ENCODE peak calls at places on chromosomes 4 and X, in five cellular contexts. N is HepG2, D is H1, B is HEK293T, L is GM12878. F is an unnamed sample.

GRCh38 chr4:72564184-72564583 is 4.8 kb downstream of the ADAMTS3 start:
- DNase-seq in L (no peak), N (no peak), D (no peak), B (no peak), F (no peak)

GRCh38 chr4:176548571-176548970 is 228.8 kb downstream of the SPCS3 start:
- DNase-seq in L (no peak), D (no peak), B (no peak), N (no peak), F (no peak)

GRCh38 chr4:71648448-71648847 is 135.4 kb downstream of the GC start:
- DNase-seq in D (no peak), N (no peak), L (no peak), B (no peak), F (no peak)

GRCh38 chr4:141046255-141046654 is 87.0 kb downstream of the RNF150 start:
- DNase-seq in N (peak), L (no peak), D (no peak), B (no peak), F (no peak)

GRCh38 chr4:74539043-74539790 is 94.3 kb downstream of the AREG start:
- DNase-seq in L (no peak), B (no peak), D (no peak), N (peak), F (no peak)

GRCh38 chrX:74343327-74343969 is 39.5 kb downstream of the ZCCHC13 start:
- DNase-seq in B (no peak), N (no peak), L (no peak), D (no peak), F (no peak)

GRCh38 chr4:126168484-126168883 is 853.7 kb downstream of the FAT4 start:
- DNase-seq in N (no peak), D (no peak), L (no peak), B (no peak), F (no peak)

GRCh38 chr4:152535236-152535902 is 523 bp downstream of the FBXW7 start:
- DNase-seq in N (no peak), D (peak), L (no peak), B (peak), F (no peak)

GRCh38 chr4:129218897-129219296 is 122.9 kb downstream of the C4orf33 start:
- DNase-seq in D (no peak), B (no peak), L (no peak), N (no peak), F (no peak)

GRCh38 chrX:3271485-3272186 is 74.8 kb downstream of the MXRA5 start:
- DNase-seq in L (no peak), B (no peak), N (no peak), D (no peak), F (no peak)

GRCh38 chr4:128675083-128675482 is 134.4 kb upstream of the JADE1 start:
- DNase-seq in N (no peak), D (no peak), B (no peak), L (peak), F (no peak)

GRCh38 chr4:87038837-87039715 is 104.3 kb downstream of the AFF1 start:
- DNase-seq in N (no peak), L (no peak), B (peak), D (peak), F (no peak)

GRCh38 chrX:153864561-153865320 is 21.2 kb downstream of the L1CAM start:
- DNase-seq in B (no peak), D (no peak), L (no peak), N (no peak), F (no peak)

GRCh38 chr4:109052699-109053656 is 249.5 kb downstream of the COL25A1 start:
- DNase-seq in D (no peak), N (no peak), L (no peak), B (no peak), F (no peak)

GRCh38 chr4:16686195-16686594 is 212.2 kb downstream of the LDB2 start:
- DNase-seq in B (no peak), N (no peak), D (no peak), L (no peak), F (no peak)

GRCh38 chr4:1406416-1406945 is at the start of gene NKX1-1:
- DNase-seq in L (no peak), D (no peak), N (no peak), B (no peak), F (no peak)

GRCh38 chrX:97616883-97617510 is 733.3 kb downstream of the RPA4 start:
- DNase-seq in B (no peak), D (no peak), N (peak), L (peak), F (no peak)

GRCh38 chr4:138981930-138982390 is 33.6 kb upstream of the NOCT start:
- DNase-seq in N (peak), B (no peak), L (no peak), D (peak), F (no peak)

GRCh38 chr4:173522160-173522873 is 7.7 kb downstream of the HAND2 start:
- DNase-seq in L (no peak), N (no peak), D (peak), B (peak), F (no peak)

GRCh38 chr4:150332086-150332485 is 249.9 kb upstream of the MAB21L2 start:
- DNase-seq in B (no peak), D (no peak), N (no peak), L (no peak), F (no peak)

GRCh38 chrX:72572248-72573157 is at the start of gene HDAC8:
- DNase-seq in B (peak), D (peak), N (peak), L (peak), F (peak)

GRCh38 chr4:68885545-68885944 is 66.1 kb downstream of the UGT2A3 start:
- DNase-seq in D (no peak), L (no peak), B (no peak), N (no peak), F (no peak)

GRCh38 chr4:136383126-136383525 is 1149.2 kb downstream of the PCDH18 start:
- DNase-seq in N (no peak), L (no peak), B (no peak), D (no peak), F (no peak)

GRCh38 chrX:20412871-20413486 is 146.3 kb upstream of the RPS6KA3 start:
- DNase-seq in N (no peak), L (no peak), D (no peak), B (no peak), F (no peak)

GRCh38 chr4:85995361-85995760 is 364.5 kb downstream of the MAPK10 start:
- DNase-seq in L (no peak), B (no peak), D (no peak), N (no peak), F (no peak)

GRCh38 chr4:40214661-40215418 is 18.0 kb downstream of the RHOH start:
- DNase-seq in D (no peak), N (no peak), L (no peak), B (no peak), F (no peak)

GRCh38 chrX:118207831-118208453 is 91.3 kb upstream of the KLHL13 start:
- DNase-seq in B (no peak), L (no peak), D (no peak), N (no peak), F (no peak)

GRCh38 chrX:139560221-139560620 is 29.7 kb downstream of the F9 start:
- DNase-seq in L (no peak), D (no peak), B (no peak), N (no peak), F (no peak)

GRCh38 chr4:26719954-26720552 is 136.2 kb downstream of the TBC1D19 start:
- DNase-seq in L (no peak), N (no peak), B (no peak), D (no peak), F (no peak)

GRCh38 chrX:46262299-46262698 is 282.9 kb downstream of the ZNF674 start:
- DNase-seq in D (no peak), N (no peak), B (no peak), L (no peak), F (no peak)

GRCh38 chr4:6335040-6335590 is 65.5 kb downstream of the WFS1 start:
- DNase-seq in D (no peak), B (no peak), N (no peak), L (no peak), F (no peak)

GRCh38 chr4:127959794-127960193 is 5.2 kb downstream of the MFSD8 start:
- DNase-seq in B (no peak), D (no peak), L (no peak), N (no peak), F (no peak)

GRCh38 chrX:31590581-31591113 is 518.8 kb upstream of the FTHL17 start:
- DNase-seq in N (peak), B (no peak), D (no peak), L (no peak), F (no peak)

GRCh38 chrX:39816871-39817731 is 280.7 kb downstream of the BCOR start:
- DNase-seq in B (no peak), L (no peak), D (peak), N (no peak), F (peak)

GRCh38 chr4:132195181-132195580 is 953.9 kb upstream of the PCDH10 start:
- DNase-seq in B (no peak), D (no peak), N (no peak), L (no peak), F (no peak)

GRCh38 chrX:19332983-19333382 is 10.7 kb upstream of the PDHA1 start:
- DNase-seq in D (peak), L (no peak), B (no peak), N (no peak), F (peak)

GRCh38 chr4:40388248-40388647 is 53.1 kb downstream of the CHRNA9 start:
- DNase-seq in D (no peak), L (no peak), N (no peak), B (no peak), F (no peak)

GRCh38 chr4:26088433-26088928 is 174.5 kb downstream of the SMIM20 start:
- DNase-seq in D (no peak), L (peak), B (no peak), N (no peak), F (no peak)

DNA sequence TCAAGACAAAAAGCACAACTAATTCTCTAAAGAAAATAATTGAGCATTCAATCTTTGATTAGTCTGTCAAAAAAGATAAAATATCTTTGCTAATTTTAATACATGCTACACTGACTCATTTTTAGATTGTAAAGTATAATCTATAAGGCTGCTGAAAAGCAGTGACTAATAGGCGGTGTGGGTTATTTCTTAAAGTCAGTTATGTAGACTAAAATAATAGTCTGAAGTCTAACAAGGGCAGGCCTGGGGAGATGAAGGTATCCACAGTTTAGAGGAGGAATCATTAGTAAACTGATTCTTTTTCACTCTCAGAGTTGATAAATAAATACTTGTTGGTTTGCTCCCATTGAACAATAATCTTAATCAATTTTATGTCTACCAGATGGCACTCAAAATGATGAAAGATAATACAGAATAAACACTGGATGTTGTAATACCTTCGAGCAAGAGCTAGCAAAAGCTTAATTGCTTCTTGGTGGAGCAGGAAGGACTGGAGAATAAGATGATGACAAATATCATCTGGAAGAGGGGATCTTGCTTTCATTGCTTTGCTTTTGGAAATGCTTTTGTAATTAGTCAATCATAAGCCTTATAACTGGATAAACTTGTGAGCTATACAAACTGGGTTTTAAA is 61.6 kb downstream of the TMEM150C start:
- DNase-seq in B (no peak), L (no peak), N (no peak), D (no peak), F (no peak)
- TF ChIP-seq SUZ12 in B (no peak), L (no peak), N (no peak), D (no peak), F (no peak)

GRCh38 chrX:12820737-12821136 is 29.5 kb downstream of the PRPS2 start:
- DNase-seq in B (no peak), D (no peak), L (no peak), N (no peak), F (no peak)

GRCh38 chrX:12824944-12825343 is 33.7 kb downstream of the PRPS2 start:
- DNase-seq in D (no peak), B (no peak), N (no peak), L (no peak), F (no peak)

DNA sequence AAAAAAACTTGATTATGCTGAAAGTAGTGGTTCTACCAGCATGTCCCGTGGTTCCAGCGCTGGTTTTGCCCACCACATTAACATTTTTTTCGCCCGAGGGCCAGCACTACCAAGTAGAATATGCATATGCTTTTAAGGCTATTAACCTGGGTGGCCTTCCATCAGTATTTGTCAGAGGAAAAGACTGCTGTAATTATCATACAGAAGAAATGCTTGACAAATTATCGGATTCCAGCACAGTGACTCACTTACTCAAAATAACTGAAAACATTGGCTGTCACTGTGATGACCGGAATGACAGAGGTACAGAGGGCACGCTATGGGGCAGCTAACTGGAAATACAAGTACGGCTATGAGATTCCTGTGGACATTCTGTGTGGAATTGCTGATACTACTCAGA is 34.6 kb downstream of the PRPS2 start:
- DNase-seq in B (no peak), D (no peak), N (no peak), L (no peak), F (no peak)
- TF ChIP-seq SUZ12 in B (no peak), D (no peak), N (no peak), L (no peak), F (no peak)

GRCh38 chr4:107890779-107891178 is 40.6 kb upstream of the CYP2U1 start:
- DNase-seq in D (no peak), B (no peak), L (no peak), N (no peak), F (peak)

GRCh38 chr4:107894138-107894603 is 37.2 kb upstream of the CYP2U1 start:
- DNase-seq in L (no peak), N (no peak), B (no peak), D (no peak), F (no peak)

GRCh38 chr4:107896158-107896645 is 35.1 kb upstream of the CYP2U1 start:
- DNase-seq in B (no peak), D (no peak), N (peak), L (no peak), F (no peak)

GRCh38 chr4:107891299-107891698 is 40.0 kb upstream of the CYP2U1 start:
- DNase-seq in D (no peak), N (no peak), L (no peak), B (no peak), F (no peak)

GRCh38 chr4:107893171-107894137 is 37.9 kb upstream of the CYP2U1 start:
- DNase-seq in N (no peak), D (no peak), L (no peak), B (no peak), F (no peak)
- TF ChIP-seq SUZ12 in N (no peak), D (no peak), L (no peak), B (no peak), F (no peak)

GRCh38 chr4:64588507-64588906 is 179.3 kb upstream of the TECRL start:
- DNase-seq in L (no peak), D (no peak), N (no peak), B (no peak), F (no peak)

GRCh38 chr4:64582492-64582891 is 173.2 kb upstream of the TECRL start:
- DNase-seq in N (no peak), D (no peak), B (no peak), L (no peak), F (peak)

GRCh38 chr4:64584125-64584524 is 174.9 kb upstream of the TECRL start:
- DNase-seq in B (no peak), D (no peak), L (no peak), N (no peak), F (no peak)

GRCh38 chr4:64581422-64581821 is 172.2 kb upstream of the TECRL start:
- DNase-seq in D (no peak), N (no peak), B (no peak), L (no peak), F (no peak)

GRCh38 chr4:64584981-64585557 is 175.8 kb upstream of the TECRL start:
- DNase-seq in N (peak), D (no peak), B (peak), L (no peak), F (peak)
- TF ChIP-seq SUZ12 in N (no peak), D (no peak), B (no peak), L (no peak), F (no peak)

GRCh38 chrX:65601530-65602281 is 65.7 kb upstream of the MSN start:
- DNase-seq in B (no peak), L (no peak), N (peak), D (no peak), F (no peak)

GRCh38 chrX:65609237-65609636 is 58.2 kb upstream of the MSN start:
- DNase-seq in B (no peak), L (no peak), D (no peak), N (no peak), F (no peak)

GRCh38 chrX:65610040-65610439 is 57.4 kb upstream of the MSN start:
- DNase-seq in B (no peak), D (no peak), N (no peak), L (no peak), F (no peak)

GRCh38 chrX:65608021-65608420 is 59.4 kb upstream of the MSN start:
- DNase-seq in B (no peak), D (no peak), N (no peak), L (no peak), F (no peak)

GRCh38 chrX:65607070-65607742 is 60.2 kb upstream of the MSN start:
- DNase-seq in B (no peak), L (no peak), N (no peak), D (no peak), F (no peak)
- TF ChIP-seq SUZ12 in B (no peak), L (no peak), N (no peak), D (no peak), F (no peak)

GRCh38 chr4:168925789-168926490 is 84.1 kb downstream of the CBR4 start:
- DNase-seq in D (no peak), L (no peak), N (no peak), B (no peak), F (no peak)

GRCh38 chr4:168920438-168921081 is 89.5 kb downstream of the CBR4 start:
- DNase-seq in B (no peak), D (no peak), L (no peak), N (no peak), F (no peak)

GRCh38 chr4:168928346-168928745 is 81.7 kb downstream of the CBR4 start:
- DNase-seq in L (no peak), B (no peak), N (no peak), D (no peak), F (no peak)

GRCh38 chr4:168923526-168924194 is 86.4 kb downstream of the CBR4 start:
- DNase-seq in B (peak), N (peak), L (peak), D (peak), F (peak)

DNA sequence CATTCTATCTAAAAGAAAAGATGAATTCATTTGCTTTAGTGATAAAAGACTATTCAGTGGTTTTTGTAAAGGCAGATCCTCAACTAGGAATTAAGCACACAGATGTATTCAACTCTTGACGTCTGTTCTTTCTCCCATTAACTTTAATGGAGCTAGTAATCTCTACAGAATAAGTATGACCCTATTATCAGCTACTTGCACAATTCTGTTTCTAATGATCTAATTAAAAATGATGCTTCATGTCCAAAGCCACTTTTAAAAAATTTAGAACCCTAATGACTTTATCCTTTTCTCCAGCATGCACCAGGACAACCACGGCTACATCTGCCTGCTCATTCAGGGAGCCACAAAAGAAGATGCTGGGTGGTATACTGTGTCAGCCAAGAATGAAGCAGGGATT is 85.4 kb downstream of the CBR4 start:
- DNase-seq in D (no peak), N (no peak), B (no peak), L (no peak), F (no peak)
- TF ChIP-seq SUZ12 in D (no peak), N (no peak), B (no peak), L (no peak), F (no peak)

GRCh38 chr4:187726485-187726884 is 269.1 kb upstream of the ZFP42 start:
- DNase-seq in B (no peak), L (no peak), N (no peak), D (no peak), F (no peak)

DNA sequence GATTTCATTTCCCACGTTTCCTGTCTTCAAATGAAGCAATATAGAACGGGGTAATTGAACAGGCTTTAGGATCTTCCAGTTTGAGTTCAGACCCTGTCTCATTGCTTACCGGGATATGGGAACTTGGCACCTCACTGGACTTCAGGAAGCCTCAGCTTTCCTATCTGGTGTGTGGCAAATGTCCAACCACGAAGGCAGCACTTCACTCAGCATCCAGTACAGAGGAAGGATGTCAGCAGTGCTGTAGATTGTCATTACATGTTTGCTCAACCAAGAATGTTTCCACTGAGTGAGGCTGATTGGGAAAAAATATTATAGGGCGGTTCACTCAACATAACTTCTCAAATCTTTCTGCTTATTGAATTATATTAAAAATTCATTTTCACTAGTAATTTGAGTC is 271.0 kb upstream of the ZFP42 start:
- DNase-seq in L (no peak), B (no peak), N (no peak), D (no peak), F (no peak)
- TF ChIP-seq SUZ12 in L (no peak), B (no peak), N (no peak), D (no peak), F (no peak)

GRCh38 chrX:110210417-110211139 is 107.3 kb downstream of the AMMECR1 start:
- DNase-seq in B (no peak), D (no peak), N (peak), L (no peak), F (no peak)
- TF ChIP-seq SUZ12 in B (no peak), D (no peak), N (no peak), L (no peak), F (no peak)

DNA sequence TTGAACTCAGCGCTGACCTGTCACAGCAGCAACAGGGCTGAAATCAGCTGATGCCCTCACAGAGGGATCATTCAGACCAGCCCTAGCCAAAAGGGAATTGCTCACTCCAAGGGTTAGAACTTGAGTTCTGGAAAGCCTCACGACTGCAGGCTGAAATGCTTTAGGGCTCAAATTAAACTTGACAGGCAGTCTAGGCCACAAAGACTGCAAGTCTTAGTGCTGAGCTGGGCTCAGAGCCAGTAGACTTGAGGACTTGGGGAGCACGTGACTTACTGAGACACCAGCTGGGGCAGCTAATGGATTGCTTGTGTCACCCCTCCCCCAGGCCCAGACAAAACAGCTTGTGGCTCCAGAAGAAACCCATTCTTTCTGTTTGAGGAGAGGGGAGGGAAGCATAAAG is 119.0 kb upstream of the SLC6A14 start:
- DNase-seq in L (no peak), N (no peak), B (no peak), D (no peak), F (peak)
- TF ChIP-seq SUZ12 in L (no peak), N (no peak), B (no peak), D (no peak), F (no peak)